ENCODE peak calls at places on chromosomes 11 and 22, in seven cellular contexts. G, L, R, V, X, H and Y are unnamed samples.

GRCh38 chr11:35786188-35786587 is 123.6 kb downstream of the TRIM44 start:
- DNase-seq in H (no peak), X (no peak), R (no peak), V (no peak), G (no peak), L (no peak), Y (no peak)

GRCh38 chr22:33969052-33969451 is 48.8 kb upstream of the LARGE1 start:
- DNase-seq in G (no peak), L (no peak), H (peak), R (no peak), V (no peak), X (no peak), Y (no peak)

GRCh38 chr11:2267306-2267861 is 3.0 kb downstream of the ASCL2 start:
- DNase-seq in G (no peak), V (no peak), L (no peak), H (no peak), R (peak), X (no peak), Y (no peak)

GRCh38 chr11:14189874-14190273 is 169.1 kb downstream of the RRAS2 start:
- DNase-seq in V (no peak), R (peak), H (peak), X (peak), G (peak), L (no peak), Y (no peak)

GRCh38 chr11:39741066-39741465 is 1718.4 kb downstream of the LRRC4C start:
- DNase-seq in G (no peak), H (no peak), L (no peak), X (no peak), V (no peak), R (no peak), Y (no peak)

GRCh38 chr11:2789331-2789730 is 89.5 kb upstream of the KCNQ1OT1 start:
- DNase-seq in H (no peak), X (peak), V (no peak), R (no peak), L (no peak), G (peak), Y (no peak)

GRCh38 chr11:116853461-116854073 is 16.1 kb upstream of the APOA1 start:
- DNase-seq in X (no peak), G (no peak), R (no peak), V (peak), L (no peak), H (peak), Y (peak)

GRCh38 chr11:26228778-26229177 is 103.2 kb upstream of the ANO3 start:
- DNase-seq in R (no peak), L (no peak), G (no peak), H (peak), V (no peak), X (no peak), Y (no peak)

GRCh38 chr11:33461726-33462125 is 204.5 kb downstream of the HIPK3 start:
- DNase-seq in L (no peak), R (no peak), H (no peak), X (no peak), G (no peak), V (no peak), Y (no peak)

GRCh38 chr11:14538271-14538925 is 18.2 kb upstream of the PSMA1 start:
- DNase-seq in L (no peak), V (no peak), G (no peak), H (no peak), R (no peak), X (no peak), Y (no peak)

GRCh38 chr11:56885854-56886253 is 102.9 kb upstream of the OR5AK2 start:
- DNase-seq in R (no peak), V (no peak), L (no peak), G (no peak), H (no peak), X (no peak), Y (no peak)

GRCh38 chr11:102518296-102519094 is 12.1 kb downstream of the MMP7 start:
- DNase-seq in L (no peak), R (no peak), V (no peak), G (no peak), X (no peak), H (no peak), Y (no peak)

GRCh38 chr11:61756452-61757212 is 4.2 kb downstream of the MYRF start:
- DNase-seq in L (no peak), H (peak), R (no peak), G (no peak), X (no peak), V (peak), Y (peak)

GRCh38 chr22:36385491-36386350 is 2.0 kb downstream of the MYH9 start:
- DNase-seq in H (peak), V (no peak), X (peak), G (peak), L (peak), R (peak), Y (no peak)

GRCh38 chr22:41939981-41940852 is 6.7 kb downstream of the CENPM start:
- DNase-seq in H (no peak), G (no peak), R (no peak), L (peak), V (no peak), X (no peak), Y (peak)

GRCh38 chr11:5892908-5893307 is at the start of gene OR52E5:
- DNase-seq in L (no peak), H (no peak), G (no peak), R (no peak), X (no peak), V (no peak), Y (no peak)

GRCh38 chr11:5887172-5887571 is 5.8 kb upstream of the OR52E5 start:
- DNase-seq in G (no peak), L (no peak), H (no peak), V (no peak), X (no peak), R (no peak), Y (no peak)

DNA sequence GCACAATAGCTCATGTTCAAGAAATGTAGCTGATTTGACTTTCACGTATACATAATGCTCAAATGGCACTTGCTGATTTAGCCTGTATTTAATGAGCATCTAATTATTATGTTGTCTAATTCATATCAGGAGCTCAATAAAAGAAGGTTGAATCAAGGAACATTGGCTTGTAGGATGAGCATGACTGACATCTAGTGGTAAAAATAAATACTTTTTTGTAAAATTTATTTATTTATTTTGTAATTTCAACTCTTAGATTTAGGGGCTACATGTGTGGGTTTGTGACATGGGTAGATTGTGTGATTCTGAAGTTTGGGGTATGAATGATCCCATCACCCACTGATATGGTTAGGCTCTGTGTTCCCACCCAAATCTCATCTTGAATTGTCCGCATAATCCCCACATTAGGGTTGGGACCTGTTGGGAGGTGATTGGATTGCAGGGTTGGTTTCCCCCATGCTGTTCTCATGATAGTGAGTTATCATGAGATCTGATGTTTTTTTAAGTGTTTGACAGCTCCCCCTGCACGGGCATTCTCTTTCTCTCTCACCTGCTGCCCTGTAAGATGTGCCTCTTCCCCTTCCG is 1.7 kb upstream of the OR52E5 start:
- DNase-seq in H (peak), L (no peak), X (no peak), G (no peak), R (no peak), V (no peak), Y (no peak)
- TF ChIP-seq CTCF in H (peak), L (no peak), X (peak), G (peak), R (no peak), V (peak), Y (no peak)

GRCh38 chr11:117946842-117947526 is 17.8 kb upstream of the TMPRSS13 start:
- DNase-seq in G (peak), H (peak), X (peak), R (peak), V (peak), L (peak), Y (peak)

GRCh38 chr11:117942255-117942654 is 13.1 kb upstream of the TMPRSS13 start:
- DNase-seq in X (no peak), L (no peak), H (no peak), V (no peak), R (no peak), G (no peak), Y (no peak)

GRCh38 chr11:117944554-117944953 is 15.4 kb upstream of the TMPRSS13 start:
- DNase-seq in R (no peak), V (no peak), H (no peak), X (no peak), L (no peak), G (no peak), Y (no peak)

GRCh38 chr11:117946196-117946841 is 17.1 kb upstream of the TMPRSS13 start:
- DNase-seq in G (no peak), V (no peak), X (no peak), L (no peak), H (no peak), R (no peak), Y (no peak)

DNA sequence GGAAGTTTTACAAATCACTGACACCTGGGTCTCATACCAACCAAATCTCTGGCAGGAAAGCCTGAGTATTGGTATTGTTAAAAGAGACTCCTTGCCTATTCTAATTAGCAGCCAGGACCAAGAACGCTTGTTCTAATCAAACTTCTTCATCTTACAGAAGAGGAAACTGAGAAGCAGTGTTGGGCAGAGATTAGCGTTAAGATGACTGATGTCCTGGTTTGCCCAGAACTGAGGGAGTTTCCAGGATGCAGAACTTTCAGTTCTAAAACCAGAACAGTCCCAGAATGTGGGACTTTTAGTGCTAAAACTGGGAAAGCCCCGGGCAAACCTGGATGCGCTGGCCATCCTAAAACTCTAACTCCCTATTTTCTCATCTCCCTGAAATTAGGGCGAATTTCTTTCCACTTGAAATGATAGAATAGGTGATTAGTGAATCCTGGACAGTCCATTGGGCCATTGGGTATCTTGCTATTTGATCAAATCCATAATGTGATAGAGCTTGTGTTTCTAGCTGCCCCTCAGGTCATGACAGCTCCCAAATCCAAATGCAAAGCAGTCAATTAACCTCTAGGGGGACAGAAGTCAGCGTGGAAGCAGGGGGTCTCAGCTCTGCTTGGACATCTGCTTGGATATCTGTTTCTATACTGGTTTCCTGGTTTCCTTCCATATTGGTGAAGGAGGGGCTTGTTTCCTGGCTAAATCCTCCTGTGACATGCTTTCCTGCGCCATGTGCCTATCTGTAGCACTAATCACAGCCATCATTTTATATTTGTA is 16.0 kb upstream of the TMPRSS13 start:
- DNase-seq in R (no peak), V (no peak), G (no peak), L (no peak), H (no peak), X (no peak), Y (no peak)
- TF ChIP-seq CTCF in R (no peak), V (no peak), G (no peak), L (no peak), H (no peak), X (no peak), Y (no peak)

DNA sequence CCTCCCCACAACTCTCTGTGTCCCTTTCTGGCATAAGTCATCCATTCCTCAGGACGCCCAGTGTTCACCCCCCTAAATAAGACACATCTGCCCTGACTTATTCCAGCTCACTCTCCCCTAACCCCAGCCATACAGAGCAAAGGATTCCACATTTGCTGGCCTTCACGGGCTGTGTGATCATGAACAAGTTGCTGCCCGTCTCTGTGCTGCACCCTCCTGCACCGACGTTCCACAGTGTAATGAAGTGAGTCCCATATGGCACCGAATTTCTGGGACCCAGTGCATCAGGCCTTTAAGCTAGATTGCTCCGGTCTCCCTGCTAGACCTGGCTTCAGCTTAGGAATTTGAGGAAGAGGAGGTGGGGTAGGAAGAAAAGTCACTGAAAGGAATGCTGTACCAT is 22.4 kb upstream of the LRRC32 start:
- DNase-seq in V (no peak), X (no peak), L (no peak), R (no peak), G (no peak), H (no peak), Y (no peak)
- TF ChIP-seq CTCF in V (no peak), X (no peak), L (no peak), R (no peak), G (no peak), H (no peak), Y (no peak)

DNA sequence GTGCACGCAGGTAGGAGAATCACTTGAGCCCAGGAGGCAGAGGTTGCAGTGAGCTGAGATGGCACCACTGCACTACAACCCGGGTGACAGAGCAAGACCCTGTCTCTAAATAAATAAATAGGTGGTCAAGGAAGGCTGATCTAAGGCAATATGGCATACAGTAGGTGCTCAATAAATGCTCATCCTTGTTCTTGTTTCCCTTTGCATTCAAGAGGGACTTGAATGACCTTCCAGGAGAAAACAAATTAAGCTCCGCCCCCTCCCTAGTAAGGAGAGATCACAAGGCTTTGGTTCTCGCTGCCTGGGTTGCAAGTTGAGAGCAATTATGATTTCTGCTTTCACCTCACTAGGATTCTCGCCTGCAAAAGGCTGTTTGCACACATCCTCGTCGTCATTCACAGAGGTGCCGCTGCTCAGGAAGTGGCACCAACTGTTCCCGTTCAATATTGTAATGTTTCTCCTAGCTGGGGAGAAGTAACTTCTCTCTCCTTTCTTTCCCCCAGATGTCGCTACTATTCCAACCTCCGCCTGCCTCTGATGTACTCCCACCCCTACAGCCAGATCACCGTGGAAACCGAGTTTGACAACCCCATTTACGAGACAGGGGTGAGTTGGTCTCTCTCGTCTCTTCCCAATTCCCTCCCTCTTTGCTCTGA is 51.8 kb upstream of the ASPHD2 start:
- DNase-seq in V (no peak), X (no peak), L (no peak), R (no peak), H (no peak), G (no peak), Y (no peak)
- TF ChIP-seq CTCF in V (no peak), X (no peak), L (no peak), R (no peak), H (no peak), G (no peak), Y (peak)

DNA sequence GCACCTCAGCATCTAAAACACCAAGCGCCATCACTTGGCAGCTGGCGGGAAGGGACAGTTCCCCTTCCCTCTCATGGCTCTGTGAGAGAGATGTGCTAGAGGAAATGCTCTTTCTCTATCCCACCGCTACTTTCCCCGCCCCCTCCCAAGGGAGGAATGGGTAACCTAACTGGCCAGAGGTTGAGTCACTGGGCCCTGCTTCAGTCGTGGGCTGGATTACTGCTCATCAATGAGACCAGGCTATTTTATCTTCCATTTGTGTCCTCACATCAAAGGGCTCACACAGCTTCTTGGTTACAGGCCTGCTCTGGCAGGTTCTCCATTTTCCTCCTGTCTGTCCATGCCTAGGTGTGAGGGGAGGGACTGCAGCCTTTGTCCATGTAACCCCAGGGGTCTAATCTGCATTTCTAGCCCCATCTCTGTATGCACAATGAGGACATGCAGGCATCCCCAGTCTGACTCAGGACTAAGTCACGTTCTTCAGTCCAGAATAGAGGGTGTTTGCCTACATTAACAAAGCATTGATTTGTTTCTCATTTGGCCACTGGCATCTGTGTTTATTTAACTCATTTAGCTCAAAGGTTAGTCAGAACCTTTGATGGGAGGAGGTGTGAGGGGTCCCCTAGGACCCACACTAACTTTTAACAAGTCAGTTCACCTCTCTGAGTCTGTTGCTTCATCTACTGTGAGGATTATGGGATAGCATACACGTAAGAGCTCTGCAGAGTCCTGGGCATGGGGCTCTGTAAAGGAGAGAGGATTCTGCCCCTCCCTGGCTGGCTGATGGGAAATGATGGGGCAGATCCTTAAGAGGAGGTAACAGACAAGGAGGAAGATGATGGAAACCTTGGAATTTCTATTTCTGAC is 99.1 kb downstream of the XRRA1 start:
- DNase-seq in H (peak), V (no peak), R (no peak), L (no peak), G (no peak), X (no peak), Y (no peak)
- TF ChIP-seq CTCF in H (no peak), V (no peak), R (no peak), L (no peak), G (no peak), X (no peak), Y (no peak)

GRCh38 chr11:118908931-118909618 is 16.7 kb downstream of the BCL9L start:
- DNase-seq in H (peak), G (peak), L (no peak), V (no peak), X (peak), R (peak), Y (no peak)
- TF ChIP-seq CTCF in H (no peak), G (no peak), L (no peak), V (no peak), X (no peak), R (no peak), Y (no peak)

GRCh38 chr11:37465221-37465620 is 867.2 kb upstream of the RAG2 start:
- DNase-seq in H (no peak), X (no peak), V (no peak), R (no peak), L (no peak), G (no peak), Y (no peak)

DNA sequence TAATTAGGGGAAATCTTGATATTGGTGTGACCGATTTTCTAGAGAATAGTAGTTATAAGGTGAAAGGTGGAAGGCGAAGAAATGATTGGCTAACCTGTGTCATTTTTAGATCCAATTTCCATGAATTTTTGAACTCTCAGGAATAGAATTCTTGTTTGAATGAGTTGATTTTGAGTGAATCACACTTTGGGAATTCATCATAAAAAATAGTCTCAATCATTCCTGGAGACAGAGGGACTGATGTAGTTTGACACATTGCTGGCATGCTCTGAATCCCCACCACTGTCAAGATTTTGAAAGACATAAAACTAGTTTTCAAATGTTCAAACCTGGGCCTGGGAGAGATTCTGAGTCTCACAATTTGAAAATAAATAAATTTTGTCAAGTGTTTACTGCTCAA is 861.4 kb upstream of the RAG2 start:
- DNase-seq in L (no peak), V (no peak), R (no peak), G (no peak), X (no peak), H (no peak), Y (no peak)
- TF ChIP-seq CTCF in L (no peak), V (no peak), R (no peak), G (no peak), X (no peak), H (no peak), Y (no peak)

DNA sequence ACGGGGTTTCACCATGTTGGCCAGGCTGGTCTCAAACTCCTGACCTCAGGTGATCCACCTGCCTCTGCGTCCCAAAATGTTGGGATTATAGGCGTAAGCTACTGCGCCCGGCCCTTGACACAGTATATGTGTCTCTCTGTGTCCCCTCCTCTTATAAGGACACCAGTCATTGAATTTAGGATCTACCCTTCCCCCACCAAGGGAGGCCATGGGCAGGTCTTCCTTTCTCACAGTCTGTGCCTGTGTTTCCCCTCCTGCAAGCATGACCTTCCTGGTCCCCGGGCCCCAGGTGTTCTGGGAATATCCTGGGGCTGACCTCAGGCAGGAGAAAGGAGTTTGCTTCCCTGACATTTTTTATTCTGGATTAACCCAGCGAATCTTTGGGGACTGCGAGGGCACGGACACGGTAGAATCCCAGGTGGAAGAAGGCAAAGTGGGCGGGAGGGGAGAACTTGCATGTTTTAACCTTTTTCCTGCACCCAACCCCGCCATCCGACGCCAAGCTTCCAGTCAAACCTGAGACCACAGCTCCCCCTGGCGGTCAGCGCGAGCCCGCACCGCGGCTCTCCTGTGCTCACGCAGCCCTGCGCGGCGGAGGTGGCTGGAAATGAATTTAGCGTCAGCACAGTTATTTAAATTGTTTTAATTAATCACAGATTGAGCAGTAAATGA is 42.1 kb upstream of the ISX start:
- DNase-seq in V (peak), R (peak), H (peak), G (peak), X (no peak), L (peak), Y (peak)
- TF ChIP-seq CTCF in V (peak), R (peak), H (peak), G (peak), X (peak), L (peak), Y (peak)